ENCODE peak calls at places on chromosomes 1 and 21, in nine cellular contexts. One of them, this sample, is unnamed.
A peak's percentile ranks its signal among the peaks of the same experiment; 100 is the strongest.

GRCh38 chr1:116111196-116112021 is at the start of gene MAB21L3:
- DNase-seq in activated T-cell treated with anti-CD3 and anti-CD28 coated beads for 48 hours: no peak
- DNase-seq in activated CD8-positive, alpha-beta memory T cell treated with anti-CD3 and anti-CD28 coated beads, Interleukin-2, amount 50 U/mL, for 48 hours: no peak
- DNase-seq in pancreas: no peak
- DNase-seq in adrenal gland: no peak
- DNase-seq in naive B cell: no peak
- DNase-seq in CD8-positive, alpha-beta T cell: no peak
- DNase-seq in activated CD4-positive, alpha-beta T cell treated with anti-CD3 and anti-CD28 coated beads for 36 hours: no peak
- DNase-seq in colonic mucosa: peak; percentile 72
- DNase-seq in this sample: no peak

GRCh38 chr1:82487778-82488177 is 687.0 kb downstream of the ADGRL2 start:
- DNase-seq in activated T-cell treated with anti-CD3 and anti-CD28 coated beads for 48 hours: no peak
- DNase-seq in activated CD8-positive, alpha-beta memory T cell treated with anti-CD3 and anti-CD28 coated beads, Interleukin-2, amount 50 U/mL, for 48 hours: no peak
- DNase-seq in pancreas: no peak
- DNase-seq in adrenal gland: no peak
- DNase-seq in naive B cell: no peak
- DNase-seq in CD8-positive, alpha-beta T cell: no peak
- DNase-seq in activated CD4-positive, alpha-beta T cell treated with anti-CD3 and anti-CD28 coated beads for 36 hours: no peak
- DNase-seq in colonic mucosa: no peak
- DNase-seq in this sample: no peak

GRCh38 chr1:159121526-159121925 is 45.0 kb upstream of the AIM2 start:
- DNase-seq in activated T-cell treated with anti-CD3 and anti-CD28 coated beads for 48 hours: no peak
- DNase-seq in activated CD8-positive, alpha-beta memory T cell treated with anti-CD3 and anti-CD28 coated beads, Interleukin-2, amount 50 U/mL, for 48 hours: no peak
- DNase-seq in pancreas: no peak
- DNase-seq in adrenal gland: no peak
- DNase-seq in naive B cell: no peak
- DNase-seq in CD8-positive, alpha-beta T cell: no peak
- DNase-seq in activated CD4-positive, alpha-beta T cell treated with anti-CD3 and anti-CD28 coated beads for 36 hours: peak; percentile 33
- DNase-seq in colonic mucosa: no peak
- DNase-seq in this sample: no peak

GRCh38 chr21:41980561-41980960 is 26.7 kb upstream of the C2CD2 start:
- DNase-seq in activated T-cell treated with anti-CD3 and anti-CD28 coated beads for 48 hours: no peak
- DNase-seq in activated CD8-positive, alpha-beta memory T cell treated with anti-CD3 and anti-CD28 coated beads, Interleukin-2, amount 50 U/mL, for 48 hours: no peak
- DNase-seq in pancreas: no peak
- DNase-seq in adrenal gland: no peak
- DNase-seq in naive B cell: no peak
- DNase-seq in CD8-positive, alpha-beta T cell: no peak
- DNase-seq in activated CD4-positive, alpha-beta T cell treated with anti-CD3 and anti-CD28 coated beads for 36 hours: no peak
- DNase-seq in colonic mucosa: no peak
- DNase-seq in this sample: no peak

GRCh38 chr1:53132176-53132575 is 10.3 kb downstream of the SLC1A7 start:
- DNase-seq in activated T-cell treated with anti-CD3 and anti-CD28 coated beads for 48 hours: no peak
- DNase-seq in activated CD8-positive, alpha-beta memory T cell treated with anti-CD3 and anti-CD28 coated beads, Interleukin-2, amount 50 U/mL, for 48 hours: no peak
- DNase-seq in pancreas: no peak
- DNase-seq in adrenal gland: no peak
- DNase-seq in naive B cell: no peak
- DNase-seq in CD8-positive, alpha-beta T cell: no peak
- DNase-seq in activated CD4-positive, alpha-beta T cell treated with anti-CD3 and anti-CD28 coated beads for 36 hours: no peak
- DNase-seq in colonic mucosa: no peak
- DNase-seq in this sample: no peak

GRCh38 chr1:201364808-201365105 is 12.7 kb downstream of the TNNT2 start:
- DNase-seq in activated T-cell treated with anti-CD3 and anti-CD28 coated beads for 48 hours: no peak
- DNase-seq in activated CD8-positive, alpha-beta memory T cell treated with anti-CD3 and anti-CD28 coated beads, Interleukin-2, amount 50 U/mL, for 48 hours: no peak
- DNase-seq in pancreas: no peak
- DNase-seq in adrenal gland: no peak
- DNase-seq in naive B cell: no peak
- DNase-seq in CD8-positive, alpha-beta T cell: no peak
- DNase-seq in activated CD4-positive, alpha-beta T cell treated with anti-CD3 and anti-CD28 coated beads for 36 hours: no peak
- DNase-seq in colonic mucosa: no peak
- DNase-seq in this sample: no peak

GRCh38 chr1:50858761-50859160 is 101.3 kb downstream of the FAF1 start:
- DNase-seq in activated T-cell treated with anti-CD3 and anti-CD28 coated beads for 48 hours: no peak
- DNase-seq in activated CD8-positive, alpha-beta memory T cell treated with anti-CD3 and anti-CD28 coated beads, Interleukin-2, amount 50 U/mL, for 48 hours: no peak
- DNase-seq in pancreas: no peak
- DNase-seq in adrenal gland: no peak
- DNase-seq in naive B cell: no peak
- DNase-seq in CD8-positive, alpha-beta T cell: no peak
- DNase-seq in activated CD4-positive, alpha-beta T cell treated with anti-CD3 and anti-CD28 coated beads for 36 hours: no peak
- DNase-seq in colonic mucosa: no peak
- DNase-seq in this sample: no peak

GRCh38 chr1:222941425-222941824 is 126.6 kb downstream of the DISP1 start:
- DNase-seq in activated T-cell treated with anti-CD3 and anti-CD28 coated beads for 48 hours: no peak
- DNase-seq in activated CD8-positive, alpha-beta memory T cell treated with anti-CD3 and anti-CD28 coated beads, Interleukin-2, amount 50 U/mL, for 48 hours: no peak
- DNase-seq in pancreas: no peak
- DNase-seq in adrenal gland: no peak
- DNase-seq in naive B cell: no peak
- DNase-seq in CD8-positive, alpha-beta T cell: no peak
- DNase-seq in activated CD4-positive, alpha-beta T cell treated with anti-CD3 and anti-CD28 coated beads for 36 hours: no peak
- DNase-seq in colonic mucosa: no peak
- DNase-seq in this sample: no peak

GRCh38 chr1:234612352-234613127 is 2.6 kb upstream of the IRF2BP2 start:
- DNase-seq in activated T-cell treated with anti-CD3 and anti-CD28 coated beads for 48 hours: peak; percentile 53
- DNase-seq in activated CD8-positive, alpha-beta memory T cell treated with anti-CD3 and anti-CD28 coated beads, Interleukin-2, amount 50 U/mL, for 48 hours: peak; percentile 78
- DNase-seq in pancreas: peak; percentile 90
- DNase-seq in adrenal gland: peak; percentile 95
- DNase-seq in naive B cell: peak; percentile 85
- DNase-seq in CD8-positive, alpha-beta T cell: peak; percentile 79
- DNase-seq in activated CD4-positive, alpha-beta T cell treated with anti-CD3 and anti-CD28 coated beads for 36 hours: peak; percentile 90
- DNase-seq in colonic mucosa: peak; percentile 96
- DNase-seq in this sample: peak; percentile 99

This sample was measured in iris pigment epithelial cell.